ENCODE peak calls at places on chromosomes 5 and 9, in five cellular contexts. One of them, this sample, is unnamed.

GRCh38 chr5:91390268-91390667 is 7.2 kb upstream of the ARRDC3 start:
- DNase-seq in activated CD8-positive, alpha-beta memory T cell treated with anti-CD3 and anti-CD28 coated beads for 24 hours: no peak
- DNase-seq in GM12892: no peak
- DNase-seq in OCI-M1: no peak
- DNase-seq in NT2/D1: no peak
- DNase-seq in this sample: no peak

GRCh38 chr9:113513111-113513510 is 49.6 kb downstream of the RGS3 start:
- DNase-seq in activated CD8-positive, alpha-beta memory T cell treated with anti-CD3 and anti-CD28 coated beads for 24 hours: no peak
- DNase-seq in GM12892: no peak
- DNase-seq in OCI-M1: no peak
- DNase-seq in NT2/D1: no peak
- DNase-seq in this sample: no peak

GRCh38 chr9:128211551-128212281 is 8.5 kb downstream of the DNM1 start:
- DNase-seq in activated CD8-positive, alpha-beta memory T cell treated with anti-CD3 and anti-CD28 coated beads for 24 hours: no peak
- DNase-seq in GM12892: no peak
- DNase-seq in OCI-M1: no peak
- DNase-seq in NT2/D1: no peak
- DNase-seq in this sample: no peak

GRCh38 chr9:38000332-38000731 is 68.7 kb downstream of the SHB start:
- DNase-seq in activated CD8-positive, alpha-beta memory T cell treated with anti-CD3 and anti-CD28 coated beads for 24 hours: no peak
- DNase-seq in GM12892: no peak
- DNase-seq in OCI-M1: no peak
- DNase-seq in NT2/D1: no peak
- DNase-seq in this sample: no peak

GRCh38 chr9:2859776-2860379 is 16.0 kb upstream of the PUM3 start:
- DNase-seq in activated CD8-positive, alpha-beta memory T cell treated with anti-CD3 and anti-CD28 coated beads for 24 hours: peak
- DNase-seq in GM12892: peak
- DNase-seq in OCI-M1: peak
- DNase-seq in NT2/D1: peak
- DNase-seq in this sample: no peak

GRCh38 chr9:126615791-126616447 is 2.2 kb downstream of the LMX1B start:
- DNase-seq in activated CD8-positive, alpha-beta memory T cell treated with anti-CD3 and anti-CD28 coated beads for 24 hours: no peak
- DNase-seq in GM12892: peak
- DNase-seq in OCI-M1: no peak
- DNase-seq in NT2/D1: no peak
- DNase-seq in this sample: no peak

GRCh38 chr5:15440434-15440833 is 59.5 kb upstream of the FBXL7 start:
- DNase-seq in activated CD8-positive, alpha-beta memory T cell treated with anti-CD3 and anti-CD28 coated beads for 24 hours: no peak
- DNase-seq in GM12892: no peak
- DNase-seq in OCI-M1: no peak
- DNase-seq in NT2/D1: no peak
- DNase-seq in this sample: no peak

GRCh38 chr5:142821733-142822487 is 51.7 kb downstream of the ARHGAP26 start:
- DNase-seq in activated CD8-positive, alpha-beta memory T cell treated with anti-CD3 and anti-CD28 coated beads for 24 hours: no peak
- DNase-seq in GM12892: no peak
- DNase-seq in OCI-M1: peak
- DNase-seq in NT2/D1: no peak
- DNase-seq in this sample: no peak

GRCh38 chr5:850511-851006 is at the start of gene ZDHHC11:
- DNase-seq in activated CD8-positive, alpha-beta memory T cell treated with anti-CD3 and anti-CD28 coated beads for 24 hours: no peak
- DNase-seq in GM12892: no peak
- DNase-seq in OCI-M1: no peak
- DNase-seq in NT2/D1: no peak
- DNase-seq in this sample: peak

GRCh38 chr5:43642428-43642827 is 39.4 kb downstream of the NNT start:
- DNase-seq in activated CD8-positive, alpha-beta memory T cell treated with anti-CD3 and anti-CD28 coated beads for 24 hours: no peak
- DNase-seq in GM12892: no peak
- DNase-seq in OCI-M1: peak
- DNase-seq in NT2/D1: no peak
- DNase-seq in this sample: no peak

GRCh38 chr9:131722260-131722659 is 17.6 kb downstream of the RAPGEF1 start:
- DNase-seq in activated CD8-positive, alpha-beta memory T cell treated with anti-CD3 and anti-CD28 coated beads for 24 hours: no peak
- DNase-seq in GM12892: no peak
- DNase-seq in OCI-M1: no peak
- DNase-seq in NT2/D1: no peak
- DNase-seq in this sample: no peak

GRCh38 chr9:16335788-16336580 is 534.5 kb downstream of the BNC2 start:
- DNase-seq in activated CD8-positive, alpha-beta memory T cell treated with anti-CD3 and anti-CD28 coated beads for 24 hours: no peak
- DNase-seq in GM12892: no peak
- DNase-seq in OCI-M1: no peak
- DNase-seq in NT2/D1: no peak
- DNase-seq in this sample: no peak

GRCh38 chr9:129875687-129876395 is 40.6 kb downstream of the USP20 start:
- DNase-seq in activated CD8-positive, alpha-beta memory T cell treated with anti-CD3 and anti-CD28 coated beads for 24 hours: no peak
- DNase-seq in GM12892: no peak
- DNase-seq in OCI-M1: no peak
- DNase-seq in NT2/D1: no peak
- DNase-seq in this sample: no peak

GRCh38 chr5:38622723-38623129 is 66.3 kb upstream of the LIFR start:
- DNase-seq in activated CD8-positive, alpha-beta memory T cell treated with anti-CD3 and anti-CD28 coated beads for 24 hours: no peak
- DNase-seq in GM12892: no peak
- DNase-seq in OCI-M1: peak
- DNase-seq in NT2/D1: no peak
- DNase-seq in this sample: no peak

GRCh38 chr9:90044263-90044662 is 439.5 kb downstream of the GADD45G start:
- DNase-seq in activated CD8-positive, alpha-beta memory T cell treated with anti-CD3 and anti-CD28 coated beads for 24 hours: no peak
- DNase-seq in GM12892: no peak
- DNase-seq in OCI-M1: no peak
- DNase-seq in NT2/D1: no peak
- DNase-seq in this sample: no peak

GRCh38 chr5:148290271-148291195 is 21.7 kb upstream of the SPINK7 start:
- DNase-seq in activated CD8-positive, alpha-beta memory T cell treated with anti-CD3 and anti-CD28 coated beads for 24 hours: no peak
- DNase-seq in GM12892: no peak
- DNase-seq in OCI-M1: peak
- DNase-seq in NT2/D1: no peak
- DNase-seq in this sample: no peak

GRCh38 chr9:77128125-77128789 is 49.1 kb upstream of the VPS13A start:
- DNase-seq in activated CD8-positive, alpha-beta memory T cell treated with anti-CD3 and anti-CD28 coated beads for 24 hours: no peak
- DNase-seq in GM12892: no peak
- DNase-seq in OCI-M1: no peak
- DNase-seq in NT2/D1: peak
- DNase-seq in this sample: no peak

GRCh38 chr5:96752341-96753016 is 55.3 kb downstream of the ERAP1 start:
- DNase-seq in activated CD8-positive, alpha-beta memory T cell treated with anti-CD3 and anti-CD28 coated beads for 24 hours: no peak
- DNase-seq in GM12892: no peak
- DNase-seq in OCI-M1: peak
- DNase-seq in NT2/D1: peak
- DNase-seq in this sample: no peak

GRCh38 chr9:133607381-133607780 is 1.8 kb downstream of the FAM163B start:
- DNase-seq in activated CD8-positive, alpha-beta memory T cell treated with anti-CD3 and anti-CD28 coated beads for 24 hours: no peak
- DNase-seq in GM12892: no peak
- DNase-seq in OCI-M1: no peak
- DNase-seq in NT2/D1: no peak
- DNase-seq in this sample: no peak

GRCh38 chr5:36630201-36630968 is 24.0 kb downstream of the SLC1A3 start:
- DNase-seq in activated CD8-positive, alpha-beta memory T cell treated with anti-CD3 and anti-CD28 coated beads for 24 hours: no peak
- DNase-seq in GM12892: no peak
- DNase-seq in OCI-M1: no peak
- DNase-seq in NT2/D1: no peak
- DNase-seq in this sample: no peak

GRCh38 chr5:171830686-171831085 is 45.1 kb downstream of the SMIM23 start:
- DNase-seq in activated CD8-positive, alpha-beta memory T cell treated with anti-CD3 and anti-CD28 coated beads for 24 hours: no peak
- DNase-seq in GM12892: no peak
- DNase-seq in OCI-M1: no peak
- DNase-seq in NT2/D1: no peak
- DNase-seq in this sample: no peak

GRCh38 chr5:159620853-159621540 is 290.7 kb upstream of the IL12B start:
- DNase-seq in activated CD8-positive, alpha-beta memory T cell treated with anti-CD3 and anti-CD28 coated beads for 24 hours: no peak
- DNase-seq in GM12892: no peak
- DNase-seq in OCI-M1: peak
- DNase-seq in NT2/D1: peak
- DNase-seq in this sample: no peak

GRCh38 chr9:75228893-75229292 is 140.6 kb downstream of the OSTF1 start:
- DNase-seq in activated CD8-positive, alpha-beta memory T cell treated with anti-CD3 and anti-CD28 coated beads for 24 hours: no peak
- DNase-seq in GM12892: no peak
- DNase-seq in OCI-M1: no peak
- DNase-seq in NT2/D1: no peak
- DNase-seq in this sample: no peak

GRCh38 chr5:81779125-81779934 is 28.4 kb upstream of the SSBP2 start:
- DNase-seq in activated CD8-positive, alpha-beta memory T cell treated with anti-CD3 and anti-CD28 coated beads for 24 hours: peak
- DNase-seq in GM12892: no peak
- DNase-seq in OCI-M1: peak
- DNase-seq in NT2/D1: no peak
- DNase-seq in this sample: peak

GRCh38 chr5:83011990-83012389 is 65.2 kb downstream of the TMEM167A start:
- DNase-seq in activated CD8-positive, alpha-beta memory T cell treated with anti-CD3 and anti-CD28 coated beads for 24 hours: no peak
- DNase-seq in GM12892: peak
- DNase-seq in OCI-M1: no peak
- DNase-seq in NT2/D1: no peak
- DNase-seq in this sample: no peak

GRCh38 chr9:89462817-89463216 is 35.1 kb downstream of the SEMA4D start:
- DNase-seq in activated CD8-positive, alpha-beta memory T cell treated with anti-CD3 and anti-CD28 coated beads for 24 hours: no peak
- DNase-seq in GM12892: no peak
- DNase-seq in OCI-M1: no peak
- DNase-seq in NT2/D1: no peak
- DNase-seq in this sample: no peak

GRCh38 chr5:110726249-110727024 is at the start of gene TMEM232:
- DNase-seq in activated CD8-positive, alpha-beta memory T cell treated with anti-CD3 and anti-CD28 coated beads for 24 hours: peak
- DNase-seq in GM12892: no peak
- DNase-seq in OCI-M1: peak
- DNase-seq in NT2/D1: peak
- DNase-seq in this sample: no peak

GRCh38 chr5:149904977-149905376 is 39.6 kb downstream of the PDE6A start:
- DNase-seq in activated CD8-positive, alpha-beta memory T cell treated with anti-CD3 and anti-CD28 coated beads for 24 hours: no peak
- DNase-seq in GM12892: no peak
- DNase-seq in OCI-M1: peak
- DNase-seq in NT2/D1: no peak
- DNase-seq in this sample: no peak

GRCh38 chr9:122001491-122002201 is 91.5 kb downstream of the TTLL11 start:
- DNase-seq in activated CD8-positive, alpha-beta memory T cell treated with anti-CD3 and anti-CD28 coated beads for 24 hours: peak
- DNase-seq in GM12892: no peak
- DNase-seq in OCI-M1: peak
- DNase-seq in NT2/D1: no peak
- DNase-seq in this sample: peak

GRCh38 chr9:70924905-70925547 is 196.4 kb downstream of the TRPM3 start:
- DNase-seq in activated CD8-positive, alpha-beta memory T cell treated with anti-CD3 and anti-CD28 coated beads for 24 hours: no peak
- DNase-seq in GM12892: no peak
- DNase-seq in OCI-M1: peak
- DNase-seq in NT2/D1: peak
- DNase-seq in this sample: no peak

GRCh38 chr9:136629879-136630661 is 32.6 kb upstream of the EGFL7 start:
- DNase-seq in activated CD8-positive, alpha-beta memory T cell treated with anti-CD3 and anti-CD28 coated beads for 24 hours: peak
- DNase-seq in GM12892: no peak
- DNase-seq in OCI-M1: peak
- DNase-seq in NT2/D1: peak
- DNase-seq in this sample: peak

GRCh38 chr5:138360941-138361452 is 8.5 kb downstream of the KDM3B start:
- DNase-seq in activated CD8-positive, alpha-beta memory T cell treated with anti-CD3 and anti-CD28 coated beads for 24 hours: no peak
- DNase-seq in GM12892: no peak
- DNase-seq in OCI-M1: no peak
- DNase-seq in NT2/D1: no peak
- DNase-seq in this sample: no peak

GRCh38 chr5:17046320-17046719 is 110.2 kb upstream of the MYO10 start:
- DNase-seq in activated CD8-positive, alpha-beta memory T cell treated with anti-CD3 and anti-CD28 coated beads for 24 hours: no peak
- DNase-seq in GM12892: no peak
- DNase-seq in OCI-M1: no peak
- DNase-seq in NT2/D1: no peak
- DNase-seq in this sample: no peak

This sample was measured in upper lobe of left lung.